ENCODE peak calls at places on chromosomes 3 and 15, in eight cellular contexts. One of them, this sample, is unnamed.

GRCh38 chr3:172646439-172647015 is 64.3 kb downstream of the NCEH1 start:
- DNase-seq in NCI-H524: no peak
- DNase-seq in AG10803: no peak
- DNase-seq in mucosa of descending colon: peak
- DNase-seq in endodermal cell: no peak
- DNase-seq in omental fat pad: no peak
- DNase-seq in HCEC 1CT: peak
- DNase-seq in HuH-7: no peak
- DNase-seq in this sample: no peak

GRCh38 chr15:67296684-67297083 is 42.1 kb downstream of the IQCH start:
- DNase-seq in NCI-H524: no peak
- DNase-seq in AG10803: no peak
- DNase-seq in mucosa of descending colon: no peak
- DNase-seq in endodermal cell: no peak
- DNase-seq in omental fat pad: no peak
- DNase-seq in HCEC 1CT: no peak
- DNase-seq in HuH-7: no peak
- DNase-seq in this sample: no peak

GRCh38 chr3:106120334-106120733 is 251.5 kb upstream of the CBLB start:
- DNase-seq in NCI-H524: no peak
- DNase-seq in AG10803: peak
- DNase-seq in mucosa of descending colon: no peak
- DNase-seq in endodermal cell: no peak
- DNase-seq in omental fat pad: no peak
- DNase-seq in HCEC 1CT: peak
- DNase-seq in HuH-7: no peak
- DNase-seq in this sample: no peak

GRCh38 chr3:148903941-148904340 is 38.8 kb downstream of the CPA3 start:
- DNase-seq in NCI-H524: no peak
- DNase-seq in AG10803: peak
- DNase-seq in mucosa of descending colon: no peak
- DNase-seq in endodermal cell: no peak
- DNase-seq in omental fat pad: no peak
- DNase-seq in HCEC 1CT: no peak
- DNase-seq in HuH-7: no peak
- DNase-seq in this sample: no peak

GRCh38 chr3:140552898-140553297 is 125.0 kb upstream of the TRIM42 start:
- DNase-seq in NCI-H524: no peak
- DNase-seq in AG10803: peak
- DNase-seq in mucosa of descending colon: no peak
- DNase-seq in endodermal cell: no peak
- DNase-seq in omental fat pad: no peak
- DNase-seq in HCEC 1CT: no peak
- DNase-seq in HuH-7: no peak
- DNase-seq in this sample: no peak

GRCh38 chr3:18438586-18438985 is 13.4 kb upstream of the SATB1 start:
- DNase-seq in NCI-H524: no peak
- DNase-seq in AG10803: no peak
- DNase-seq in mucosa of descending colon: no peak
- DNase-seq in endodermal cell: no peak
- DNase-seq in omental fat pad: no peak
- DNase-seq in HCEC 1CT: no peak
- DNase-seq in HuH-7: no peak
- DNase-seq in this sample: peak

GRCh38 chr3:159837725-159838124 is 150.9 kb upstream of the IL12A start:
- DNase-seq in NCI-H524: no peak
- DNase-seq in AG10803: no peak
- DNase-seq in mucosa of descending colon: no peak
- DNase-seq in endodermal cell: no peak
- DNase-seq in omental fat pad: no peak
- DNase-seq in HCEC 1CT: peak
- DNase-seq in HuH-7: no peak
- DNase-seq in this sample: no peak

GRCh38 chr3:122925756-122926155 is 101.8 kb downstream of the SEMA5B start:
- DNase-seq in NCI-H524: no peak
- DNase-seq in AG10803: no peak
- DNase-seq in mucosa of descending colon: no peak
- DNase-seq in endodermal cell: no peak
- DNase-seq in omental fat pad: no peak
- DNase-seq in HCEC 1CT: no peak
- DNase-seq in HuH-7: no peak
- DNase-seq in this sample: no peak

GRCh38 chr3:59559721-59560514 is 510.1 kb upstream of the CFAP20DC start:
- DNase-seq in NCI-H524: no peak
- DNase-seq in AG10803: peak
- DNase-seq in mucosa of descending colon: no peak
- DNase-seq in endodermal cell: no peak
- DNase-seq in omental fat pad: no peak
- DNase-seq in HCEC 1CT: peak
- DNase-seq in HuH-7: no peak
- DNase-seq in this sample: no peak

GRCh38 chr3:49134471-49135265 is 1.8 kb upstream of the LAMB2 start:
- DNase-seq in NCI-H524: no peak
- DNase-seq in AG10803: no peak
- DNase-seq in mucosa of descending colon: no peak
- DNase-seq in endodermal cell: no peak
- DNase-seq in omental fat pad: no peak
- DNase-seq in HCEC 1CT: no peak
- DNase-seq in HuH-7: no peak
- DNase-seq in this sample: peak

GRCh38 chr3:89522168-89522567 is 414.7 kb downstream of the EPHA3 start:
- DNase-seq in NCI-H524: no peak
- DNase-seq in AG10803: no peak
- DNase-seq in mucosa of descending colon: no peak
- DNase-seq in endodermal cell: no peak
- DNase-seq in omental fat pad: no peak
- DNase-seq in HCEC 1CT: no peak
- DNase-seq in HuH-7: no peak
- DNase-seq in this sample: no peak

GRCh38 chr3:121619691-121620090 is 26.5 kb downstream of the FBXO40 start:
- DNase-seq in NCI-H524: no peak
- DNase-seq in AG10803: peak
- DNase-seq in mucosa of descending colon: no peak
- DNase-seq in endodermal cell: no peak
- DNase-seq in omental fat pad: no peak
- DNase-seq in HCEC 1CT: no peak
- DNase-seq in HuH-7: no peak
- DNase-seq in this sample: no peak

GRCh38 chr3:19891740-19892139 is 42.3 kb downstream of the EFHB start:
- DNase-seq in NCI-H524: no peak
- DNase-seq in AG10803: peak
- DNase-seq in mucosa of descending colon: peak
- DNase-seq in endodermal cell: no peak
- DNase-seq in omental fat pad: no peak
- DNase-seq in HCEC 1CT: peak
- DNase-seq in HuH-7: no peak
- DNase-seq in this sample: no peak

GRCh38 chr3:12990781-12991480 is 82.3 kb downstream of the IQSEC1 start:
- DNase-seq in NCI-H524: peak
- DNase-seq in AG10803: peak
- DNase-seq in mucosa of descending colon: no peak
- DNase-seq in endodermal cell: peak
- DNase-seq in omental fat pad: no peak
- DNase-seq in HCEC 1CT: peak
- DNase-seq in HuH-7: no peak
- DNase-seq in this sample: no peak

GRCh38 chr3:188284455-188285212 is 130.7 kb downstream of the LPP start:
- DNase-seq in NCI-H524: no peak
- DNase-seq in AG10803: no peak
- DNase-seq in mucosa of descending colon: no peak
- DNase-seq in endodermal cell: no peak
- DNase-seq in omental fat pad: no peak
- DNase-seq in HCEC 1CT: no peak
- DNase-seq in HuH-7: no peak
- DNase-seq in this sample: no peak

GRCh38 chr3:105402287-105402801 is 35.6 kb downstream of the ALCAM start:
- DNase-seq in NCI-H524: no peak
- DNase-seq in AG10803: no peak
- DNase-seq in mucosa of descending colon: no peak
- DNase-seq in endodermal cell: peak
- DNase-seq in omental fat pad: no peak
- DNase-seq in HCEC 1CT: peak
- DNase-seq in HuH-7: no peak
- DNase-seq in this sample: no peak

GRCh38 chr3:166837535-166837934 is 542.6 kb downstream of the ZBBX start:
- DNase-seq in NCI-H524: no peak
- DNase-seq in AG10803: no peak
- DNase-seq in mucosa of descending colon: no peak
- DNase-seq in endodermal cell: peak
- DNase-seq in omental fat pad: no peak
- DNase-seq in HCEC 1CT: no peak
- DNase-seq in HuH-7: peak
- DNase-seq in this sample: no peak

GRCh38 chr15:74127954-74128784 is 2.2 kb upstream of the ISLR2 start:
- DNase-seq in NCI-H524: peak
- DNase-seq in AG10803: no peak
- DNase-seq in mucosa of descending colon: no peak
- DNase-seq in endodermal cell: peak
- DNase-seq in omental fat pad: no peak
- DNase-seq in HCEC 1CT: no peak
- DNase-seq in HuH-7: no peak
- DNase-seq in this sample: no peak

GRCh38 chr3:172235698-172236097 is 196.3 kb downstream of the FNDC3B start:
- DNase-seq in NCI-H524: no peak
- DNase-seq in AG10803: no peak
- DNase-seq in mucosa of descending colon: no peak
- DNase-seq in endodermal cell: no peak
- DNase-seq in omental fat pad: no peak
- DNase-seq in HCEC 1CT: no peak
- DNase-seq in HuH-7: no peak
- DNase-seq in this sample: no peak

GRCh38 chr3:161682715-161683114 is 186.1 kb downstream of the OTOL1 start:
- DNase-seq in NCI-H524: no peak
- DNase-seq in AG10803: no peak
- DNase-seq in mucosa of descending colon: no peak
- DNase-seq in endodermal cell: no peak
- DNase-seq in omental fat pad: no peak
- DNase-seq in HCEC 1CT: peak
- DNase-seq in HuH-7: no peak
- DNase-seq in this sample: no peak

GRCh38 chr15:93614446-93615104 is 525.6 kb upstream of the RGMA start:
- DNase-seq in NCI-H524: no peak
- DNase-seq in AG10803: no peak
- DNase-seq in mucosa of descending colon: no peak
- DNase-seq in endodermal cell: no peak
- DNase-seq in omental fat pad: no peak
- DNase-seq in HCEC 1CT: no peak
- DNase-seq in HuH-7: no peak
- DNase-seq in this sample: peak

GRCh38 chr15:57384816-57385215 is 8.5 kb downstream of the CGNL1 start:
- DNase-seq in NCI-H524: no peak
- DNase-seq in AG10803: no peak
- DNase-seq in mucosa of descending colon: no peak
- DNase-seq in endodermal cell: no peak
- DNase-seq in omental fat pad: no peak
- DNase-seq in HCEC 1CT: no peak
- DNase-seq in HuH-7: no peak
- DNase-seq in this sample: no peak

GRCh38 chr3:134312873-134313838 is 61.1 kb downstream of the AMOTL2 start:
- DNase-seq in NCI-H524: no peak
- DNase-seq in AG10803: peak
- DNase-seq in mucosa of descending colon: peak
- DNase-seq in endodermal cell: peak
- DNase-seq in omental fat pad: no peak
- DNase-seq in HCEC 1CT: peak
- DNase-seq in HuH-7: peak
- DNase-seq in this sample: peak

GRCh38 chr15:81531141-81531592 is 157.2 kb upstream of the TMC3 start:
- DNase-seq in NCI-H524: no peak
- DNase-seq in AG10803: no peak
- DNase-seq in mucosa of descending colon: no peak
- DNase-seq in endodermal cell: peak
- DNase-seq in omental fat pad: no peak
- DNase-seq in HCEC 1CT: peak
- DNase-seq in HuH-7: no peak
- DNase-seq in this sample: peak

This sample was measured in Right ventricle myocardium inferior.